ENCODE peak calls at places on chromosome 21, in nine cellular contexts. L is fibroblast of mammary gland, C is brain microvascular endothelial cell, G is psoas muscle, N is coronary artery, V is AG10803, T is left lung, Z is heart right ventricle, F is endodermal cell. P is an unnamed sample.

GRCh38 chr21:39474545-39474944 is 22.8 kb downstream of the SH3BGR start:
- DNase-seq in N (no peak), Z (no peak), V (no peak), T (no peak), C (no peak), F (no peak), G (no peak), L (no peak), P (no peak)

GRCh38 chr21:36676039-36676950 is 22.6 kb upstream of the SIM2 start:
- DNase-seq in V (no peak), L (no peak), T (no peak), G (no peak), F (peak), Z (no peak), N (no peak), C (no peak), P (no peak)

GRCh38 chr21:30434033-30434631 is 4.1 kb downstream of the KRTAP13-4 start:
- DNase-seq in C (peak), L (peak), V (peak), F (peak), T (no peak), G (no peak), Z (no peak), N (no peak), P (no peak)

GRCh38 chr21:26920055-26920454 is 46.8 kb downstream of the ADAMTS5 start:
- DNase-seq in V (peak), L (peak), F (no peak), N (no peak), C (no peak), Z (no peak), T (no peak), G (no peak), P (no peak)

GRCh38 chr21:25961042-25961441 is 209.5 kb downstream of the APP start:
- DNase-seq in Z (no peak), L (no peak), T (no peak), C (no peak), V (no peak), G (no peak), F (peak), N (no peak), P (no peak)

GRCh38 chr21:28949318-28949717 is 43.4 kb downstream of the LTN1 start:
- DNase-seq in F (no peak), N (no peak), G (no peak), T (no peak), V (no peak), C (no peak), Z (no peak), L (no peak), P (no peak)

GRCh38 chr21:36861924-36862323 is 104.5 kb downstream of the HLCS start:
- DNase-seq in T (no peak), V (peak), Z (no peak), G (no peak), F (no peak), C (no peak), L (no peak), N (no peak), P (no peak)

GRCh38 chr21:26490771-26491170 is 82.3 kb downstream of the CYYR1 start:
- DNase-seq in V (peak), C (no peak), F (no peak), Z (no peak), N (no peak), L (no peak), G (no peak), T (no peak), P (no peak)

GRCh38 chr21:25424674-25425073 is 182.6 kb downstream of the MRPL39 start:
- DNase-seq in T (no peak), C (no peak), Z (no peak), L (no peak), G (no peak), N (no peak), F (no peak), V (no peak), P (no peak)

GRCh38 chr21:36155603-36156338 is 853 bp upstream of the DOP1B start:
- DNase-seq in Z (peak), F (peak), L (no peak), T (peak), N (no peak), C (no peak), G (peak), V (no peak), P (no peak)

GRCh38 chr21:17428980-17429379 is 83.9 kb upstream of the CXADR start:
- DNase-seq in F (no peak), T (no peak), L (no peak), G (no peak), C (no peak), Z (no peak), N (no peak), V (no peak), P (no peak)
- H3K4me3 ChIP-seq in F (no peak), T (no peak), L (no peak), G (no peak), C (no peak), Z (no peak), N (no peak), V (no peak), P (no peak)

DNA sequence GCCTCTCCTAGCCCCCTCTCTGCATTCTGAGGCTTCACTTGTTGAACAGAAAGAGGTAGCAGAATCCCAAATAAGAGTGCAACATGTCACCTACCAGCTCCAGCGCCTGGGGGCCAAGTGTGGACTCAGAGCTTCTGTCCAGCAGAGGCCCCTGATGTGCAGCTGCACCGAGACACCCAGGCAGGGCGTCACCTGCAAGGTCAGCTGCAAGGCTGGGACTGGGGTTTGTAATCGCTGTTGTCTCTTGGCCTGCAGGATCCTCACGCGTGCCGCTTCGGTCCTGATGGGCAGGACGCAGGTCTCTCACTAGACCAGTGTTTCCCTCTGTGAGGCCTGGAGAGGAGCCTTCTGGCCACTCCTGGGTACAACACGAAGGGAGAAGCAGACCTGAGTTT is 4.3 kb upstream of the SLX9 start:
- DNase-seq in G (peak), N (no peak), F (peak), V (no peak), L (no peak), Z (no peak), C (no peak), T (no peak), P (no peak)
- H3K4me3 ChIP-seq in G (no peak), N (no peak), F (no peak), V (no peak), L (no peak), Z (no peak), C (no peak), T (no peak), P (no peak)

GRCh38 chr21:46662765-46663500 is 27.5 kb downstream of the PRMT2 start:
- DNase-seq in N (no peak), C (no peak), G (no peak), F (no peak), V (no peak), T (no peak), Z (no peak), L (no peak), P (no peak)

GRCh38 chr21:46661627-46662366 is 26.3 kb downstream of the PRMT2 start:
- DNase-seq in G (peak), L (no peak), V (no peak), T (no peak), N (no peak), F (no peak), C (no peak), Z (no peak), P (no peak)

GRCh38 chr21:46662367-46662654 is 26.8 kb downstream of the PRMT2 start:
- DNase-seq in L (no peak), V (no peak), G (peak), F (no peak), T (no peak), Z (no peak), N (no peak), C (no peak), P (no peak)

GRCh38 chr21:46660505-46660904 is 25.0 kb downstream of the PRMT2 start:
- DNase-seq in T (no peak), C (no peak), L (no peak), N (no peak), Z (no peak), G (no peak), F (no peak), V (no peak), P (no peak)

DNA sequence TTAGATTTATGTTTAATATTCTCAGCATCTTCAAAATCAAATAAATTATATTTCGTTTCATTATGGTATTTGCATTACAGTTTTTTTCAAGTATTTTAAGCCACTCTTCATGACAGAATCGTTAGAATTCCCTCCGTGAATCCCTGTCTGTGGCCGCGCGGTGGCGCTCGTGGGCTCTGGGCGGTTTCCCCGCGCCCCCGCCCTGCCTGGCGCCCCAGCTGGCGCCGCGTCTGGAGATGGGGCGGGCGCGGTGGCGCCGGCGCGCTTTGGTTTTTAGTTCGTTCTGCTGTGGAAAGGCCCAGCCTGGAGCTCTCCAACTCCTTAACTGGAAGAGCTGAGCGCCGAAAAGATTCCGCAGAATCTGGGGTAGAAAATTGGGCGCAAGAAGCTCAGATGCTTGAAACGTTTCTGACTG is 25.7 kb downstream of the PRMT2 start:
- DNase-seq in C (peak), V (peak), G (peak), N (no peak), Z (peak), L (peak), T (peak), F (peak), P (no peak)
- H3K4me3 ChIP-seq in C (peak), V (peak), G (peak), N (peak), Z (no peak), L (peak), T (no peak), F (no peak), P (no peak)

GRCh38 chr21:44024895-44025353 is 12.8 kb downstream of the TRAPPC10 start:
- DNase-seq in C (peak), Z (peak), F (peak), T (peak), V (peak), N (peak), G (peak), L (peak), P (no peak)
- H3K4me3 ChIP-seq in C (no peak), Z (no peak), F (no peak), T (no peak), V (no peak), N (peak), G (no peak), L (no peak), P (no peak)

DNA sequence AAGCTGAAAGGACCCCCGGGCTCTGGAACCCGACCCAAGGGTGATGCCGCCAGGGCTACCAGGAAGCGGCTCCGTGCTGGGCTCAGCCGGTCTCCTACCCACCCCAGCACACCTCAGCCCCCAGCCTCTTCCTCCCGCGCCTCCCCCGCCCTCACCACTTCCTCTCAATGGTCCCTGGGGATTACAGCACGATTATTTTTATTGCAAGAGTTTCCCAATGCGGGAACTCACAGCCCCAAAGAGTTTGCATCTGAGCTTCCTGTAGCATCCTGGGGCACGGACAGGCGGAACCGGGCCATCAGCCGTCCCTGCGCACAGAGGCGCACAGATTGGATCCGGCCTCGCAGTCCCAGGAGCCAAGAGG is 8.7 kb upstream of the SLX9 start:
- DNase-seq in L (peak), G (peak), F (no peak), Z (no peak), N (no peak), V (peak), T (no peak), C (no peak), P (no peak)
- H3K4me3 ChIP-seq in L (no peak), G (peak), F (no peak), Z (no peak), N (peak), V (peak), T (peak), C (no peak), P (no peak)

GRCh38 chr21:45334134-45334533 is 46.4 kb upstream of the POFUT2 start:
- DNase-seq in Z (no peak), T (peak), N (no peak), C (no peak), V (no peak), F (no peak), L (no peak), G (no peak), P (no peak)

GRCh38 chr21:45332981-45333582 is 45.4 kb upstream of the POFUT2 start:
- DNase-seq in L (no peak), T (peak), N (no peak), V (no peak), G (peak), F (peak), Z (no peak), C (no peak), P (no peak)

GRCh38 chr21:45334591-45335081 is 46.9 kb upstream of the POFUT2 start:
- DNase-seq in N (no peak), F (peak), G (no peak), Z (peak), C (no peak), L (no peak), V (no peak), T (peak), P (no peak)

GRCh38 chr21:45332415-45332814 is 44.7 kb upstream of the POFUT2 start:
- DNase-seq in Z (no peak), L (no peak), F (peak), T (peak), V (no peak), C (no peak), G (no peak), N (no peak), P (no peak)

DNA sequence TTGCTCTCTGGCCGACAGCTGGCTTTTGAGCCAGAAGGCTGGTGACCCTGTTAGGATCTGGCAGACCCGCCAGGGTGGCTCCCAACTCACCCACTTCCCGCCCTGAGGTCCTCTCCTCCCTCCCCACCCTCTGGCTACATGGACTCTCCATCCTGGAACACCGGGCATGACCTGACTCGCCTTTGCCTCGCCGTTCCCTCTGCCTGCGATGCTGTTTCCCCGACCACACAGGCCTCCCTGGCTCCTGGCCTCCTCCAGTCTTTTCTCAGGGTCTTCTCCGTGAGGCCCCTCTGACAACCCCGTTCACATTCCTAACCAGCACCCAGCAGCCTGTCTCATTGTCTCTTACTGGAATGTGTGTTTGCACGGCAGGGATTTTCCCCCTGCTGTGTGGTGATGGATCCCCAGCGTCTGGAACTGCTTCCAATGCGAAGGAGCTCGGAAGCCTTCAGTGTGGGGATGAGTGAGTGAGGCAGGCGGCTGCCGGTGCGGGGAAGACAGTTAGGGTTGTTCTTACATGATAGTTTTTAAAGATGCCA is 46.0 kb upstream of the POFUT2 start:
- DNase-seq in F (peak), N (no peak), V (peak), L (no peak), C (peak), Z (no peak), G (no peak), T (peak), P (no peak)
- H3K4me3 ChIP-seq in F (no peak), N (no peak), V (no peak), L (no peak), C (no peak), Z (no peak), G (no peak), T (no peak), P (no peak)

GRCh38 chr21:33684923-33685560 is 42.7 kb downstream of the ITSN1 start:
- DNase-seq in Z (no peak), G (no peak), V (no peak), T (no peak), C (peak), F (no peak), L (no peak), N (no peak), P (no peak)

GRCh38 chr21:33682992-33683627 is 40.8 kb downstream of the ITSN1 start:
- DNase-seq in F (no peak), V (peak), Z (no peak), L (peak), C (peak), G (no peak), N (no peak), T (no peak), P (peak)

GRCh38 chr21:33685613-33686197 is 43.4 kb downstream of the ITSN1 start:
- DNase-seq in Z (no peak), N (no peak), L (peak), C (peak), F (no peak), G (no peak), V (peak), T (no peak), P (peak)

GRCh38 chr21:33686386-33686785 is 44.1 kb downstream of the ITSN1 start:
- DNase-seq in L (no peak), V (no peak), F (no peak), G (no peak), N (no peak), T (no peak), Z (no peak), C (no peak), P (no peak)

DNA sequence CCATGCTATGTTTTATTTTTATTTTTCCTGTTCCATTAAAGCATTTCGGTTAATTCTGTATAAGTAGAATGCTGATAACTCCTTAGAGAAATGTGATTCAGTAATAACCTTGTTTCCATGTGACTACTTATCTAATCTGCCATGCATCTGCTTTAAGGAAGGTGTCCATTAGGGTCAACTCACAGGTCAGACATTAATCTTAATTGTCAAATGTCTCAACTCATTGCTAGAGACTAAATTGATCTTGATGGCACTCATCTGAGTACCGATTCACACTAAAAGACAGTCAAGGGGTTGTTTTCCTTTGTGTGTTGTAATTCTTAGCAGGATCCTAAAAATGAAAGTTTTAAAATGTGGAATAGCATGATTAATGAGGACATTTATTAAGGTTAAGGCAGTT is 41.8 kb downstream of the ITSN1 start:
- DNase-seq in F (no peak), T (no peak), N (no peak), V (no peak), G (no peak), Z (no peak), L (no peak), C (no peak), P (no peak)
- H3K4me3 ChIP-seq in F (peak), T (no peak), N (peak), V (no peak), G (no peak), Z (no peak), L (no peak), C (no peak), P (no peak)

GRCh38 chr21:42721341-42721824 is 68.0 kb downstream of the PDE9A start:
- DNase-seq in Z (no peak), V (peak), T (no peak), L (peak), F (no peak), G (no peak), N (no peak), C (no peak), P (no peak)
- H3K4me3 ChIP-seq in Z (no peak), V (no peak), T (no peak), L (no peak), F (no peak), G (no peak), N (no peak), C (no peak), P (no peak)